ENCODE peak calls at places on chromosome 17, in six cellular contexts. One of them, this sample, is unnamed.

GRCh38 chr17:9050801-9051401 is 29.6 kb downstream of the NTN1 start:
- DNase-seq in hippocampal formation: no peak
- DNase-seq in AG09319: no peak
- DNase-seq in right lobe of liver: no peak
- DNase-seq in mesendoderm: peak
- DNase-seq in omental fat pad: no peak
- DNase-seq in this sample: no peak

GRCh38 chr17:81601525-81602120 is 35.3 kb downstream of the NPLOC4 start:
- DNase-seq in hippocampal formation: peak
- DNase-seq in AG09319: peak
- DNase-seq in right lobe of liver: no peak
- DNase-seq in mesendoderm: peak
- DNase-seq in omental fat pad: no peak
- DNase-seq in this sample: peak

GRCh38 chr17:42543190-42544079 is 7.4 kb downstream of the NAGLU start:
- DNase-seq in hippocampal formation: no peak
- DNase-seq in AG09319: no peak
- DNase-seq in right lobe of liver: no peak
- DNase-seq in mesendoderm: no peak
- DNase-seq in omental fat pad: no peak
- DNase-seq in this sample: no peak

GRCh38 chr17:6052926-6053325 is 17.3 kb upstream of the WSCD1 start:
- DNase-seq in hippocampal formation: no peak
- DNase-seq in AG09319: no peak
- DNase-seq in right lobe of liver: no peak
- DNase-seq in mesendoderm: no peak
- DNase-seq in omental fat pad: no peak
- DNase-seq in this sample: no peak

GRCh38 chr17:46876353-46876887 is 25.0 kb downstream of the WNT9B start:
- DNase-seq in hippocampal formation: no peak
- DNase-seq in AG09319: no peak
- DNase-seq in right lobe of liver: peak
- DNase-seq in mesendoderm: peak
- DNase-seq in omental fat pad: no peak
- DNase-seq in this sample: peak

GRCh38 chr17:41544497-41544896 is 16.4 kb upstream of the KRT19 start:
- DNase-seq in hippocampal formation: no peak
- DNase-seq in AG09319: no peak
- DNase-seq in right lobe of liver: no peak
- DNase-seq in mesendoderm: no peak
- DNase-seq in omental fat pad: no peak
- DNase-seq in this sample: no peak

GRCh38 chr17:57703273-57703672 is 41.8 kb downstream of the CCDC182 start:
- DNase-seq in hippocampal formation: no peak
- DNase-seq in AG09319: no peak
- DNase-seq in right lobe of liver: no peak
- DNase-seq in mesendoderm: no peak
- DNase-seq in omental fat pad: no peak
- DNase-seq in this sample: no peak

GRCh38 chr17:63848834-63849689 is 6.6 kb upstream of the SMARCD2 start:
- DNase-seq in hippocampal formation: peak
- DNase-seq in AG09319: peak
- DNase-seq in right lobe of liver: peak
- DNase-seq in mesendoderm: peak
- DNase-seq in omental fat pad: peak
- DNase-seq in this sample: peak

GRCh38 chr17:72502111-72502939 is 381.5 kb downstream of the SOX9 start:
- DNase-seq in hippocampal formation: no peak
- DNase-seq in AG09319: no peak
- DNase-seq in right lobe of liver: no peak
- DNase-seq in mesendoderm: peak
- DNase-seq in omental fat pad: no peak
- DNase-seq in this sample: no peak

GRCh38 chr17:80424878-80425765 is 10.2 kb downstream of the ENDOV start:
- DNase-seq in hippocampal formation: no peak
- DNase-seq in AG09319: no peak
- DNase-seq in right lobe of liver: no peak
- DNase-seq in mesendoderm: peak
- DNase-seq in omental fat pad: no peak
- DNase-seq in this sample: no peak

GRCh38 chr17:16425202-16425601 is 9.8 kb downstream of the TRPV2 start:
- DNase-seq in hippocampal formation: no peak
- DNase-seq in AG09319: no peak
- DNase-seq in right lobe of liver: no peak
- DNase-seq in mesendoderm: no peak
- DNase-seq in omental fat pad: no peak
- DNase-seq in this sample: no peak

GRCh38 chr17:62809656-62810055 is 1.5 kb upstream of the MARCHF10 start:
- DNase-seq in hippocampal formation: no peak
- DNase-seq in AG09319: no peak
- DNase-seq in right lobe of liver: no peak
- DNase-seq in mesendoderm: no peak
- DNase-seq in omental fat pad: no peak
- DNase-seq in this sample: no peak

GRCh38 chr17:76840884-76841775 is 27.1 kb upstream of the MGAT5B start:
- DNase-seq in hippocampal formation: no peak
- DNase-seq in AG09319: no peak
- DNase-seq in right lobe of liver: no peak
- DNase-seq in mesendoderm: peak
- DNase-seq in omental fat pad: no peak
- DNase-seq in this sample: no peak

GRCh38 chr17:40910441-40910841 is 25.4 kb upstream of the KRT20 start:
- DNase-seq in hippocampal formation: peak
- DNase-seq in AG09319: peak
- DNase-seq in right lobe of liver: no peak
- DNase-seq in mesendoderm: no peak
- DNase-seq in omental fat pad: no peak
- DNase-seq in this sample: no peak

GRCh38 chr17:80978499-80979497 is 12.8 kb upstream of the CHMP6 start:
- DNase-seq in hippocampal formation: no peak
- DNase-seq in AG09319: no peak
- DNase-seq in right lobe of liver: peak
- DNase-seq in mesendoderm: no peak
- DNase-seq in omental fat pad: no peak
- DNase-seq in this sample: no peak

GRCh38 chr17:42249681-42250446 is 26.3 kb downstream of the STAT5B start:
- DNase-seq in hippocampal formation: no peak
- DNase-seq in AG09319: no peak
- DNase-seq in right lobe of liver: no peak
- DNase-seq in mesendoderm: no peak
- DNase-seq in omental fat pad: no peak
- DNase-seq in this sample: no peak

GRCh38 chr17:80846932-80847331 is 144.7 kb upstream of the CHMP6 start:
- DNase-seq in hippocampal formation: no peak
- DNase-seq in AG09319: no peak
- DNase-seq in right lobe of liver: no peak
- DNase-seq in mesendoderm: no peak
- DNase-seq in omental fat pad: no peak
- DNase-seq in this sample: no peak

GRCh38 chr17:80701730-80702129 is 157.1 kb downstream of the RPTOR start:
- DNase-seq in hippocampal formation: no peak
- DNase-seq in AG09319: no peak
- DNase-seq in right lobe of liver: no peak
- DNase-seq in mesendoderm: no peak
- DNase-seq in omental fat pad: no peak
- DNase-seq in this sample: no peak

GRCh38 chr17:40791808-40792436 is 7.8 kb downstream of the KRT28 start:
- DNase-seq in hippocampal formation: peak
- DNase-seq in AG09319: no peak
- DNase-seq in right lobe of liver: no peak
- DNase-seq in mesendoderm: peak
- DNase-seq in omental fat pad: no peak
- DNase-seq in this sample: no peak

GRCh38 chr17:33962857-33963655 is 292.0 kb upstream of the CCL2 start:
- DNase-seq in hippocampal formation: no peak
- DNase-seq in AG09319: no peak
- DNase-seq in right lobe of liver: no peak
- DNase-seq in mesendoderm: no peak
- DNase-seq in omental fat pad: no peak
- DNase-seq in this sample: no peak

GRCh38 chr17:78885956-78886355 is 17.0 kb downstream of the CEP295NL start:
- DNase-seq in hippocampal formation: no peak
- DNase-seq in AG09319: no peak
- DNase-seq in right lobe of liver: no peak
- DNase-seq in mesendoderm: no peak
- DNase-seq in omental fat pad: no peak
- DNase-seq in this sample: no peak

GRCh38 chr17:50909765-50910661 is 43.9 kb upstream of the TOB1 start:
- DNase-seq in hippocampal formation: no peak
- DNase-seq in AG09319: no peak
- DNase-seq in right lobe of liver: peak
- DNase-seq in mesendoderm: no peak
- DNase-seq in omental fat pad: no peak
- DNase-seq in this sample: no peak

GRCh38 chr17:3835410-3836229 is 10.4 kb downstream of the NCBP3 start:
- DNase-seq in hippocampal formation: no peak
- DNase-seq in AG09319: no peak
- DNase-seq in right lobe of liver: no peak
- DNase-seq in mesendoderm: no peak
- DNase-seq in omental fat pad: no peak
- DNase-seq in this sample: no peak

GRCh38 chr17:6549384-6550036 is 6.8 kb downstream of the PITPNM3 start:
- DNase-seq in hippocampal formation: no peak
- DNase-seq in AG09319: no peak
- DNase-seq in right lobe of liver: no peak
- DNase-seq in mesendoderm: no peak
- DNase-seq in omental fat pad: no peak
- DNase-seq in this sample: no peak

GRCh38 chr17:51372345-51373004 is 112.1 kb downstream of the UTP18 start:
- DNase-seq in hippocampal formation: peak
- DNase-seq in AG09319: no peak
- DNase-seq in right lobe of liver: no peak
- DNase-seq in mesendoderm: peak
- DNase-seq in omental fat pad: no peak
- DNase-seq in this sample: peak

GRCh38 chr17:82062984-82063368 is 2.6 kb downstream of the DUS1L start:
- DNase-seq in hippocampal formation: no peak
- DNase-seq in AG09319: no peak
- DNase-seq in right lobe of liver: no peak
- DNase-seq in mesendoderm: no peak
- DNase-seq in omental fat pad: no peak
- DNase-seq in this sample: no peak

This sample was measured in GM13976.